ENCODE peak calls at places on chromosomes 1 and 21, in four cellular contexts. One of them, this sample, is unnamed.

GRCh38 chr1:171142081-171142450 is 43.0 kb upstream of the FMO2 start:
- DNase-seq in PC-3: no peak
- DNase-seq in body of pancreas: peak
- DNase-seq in AG09309: no peak
- DNase-seq in this sample: peak

GRCh38 chr1:44777547-44777946 is 2.2 kb downstream of the RPS8 start:
- DNase-seq in PC-3: no peak
- DNase-seq in AG09309: no peak
- DNase-seq in body of pancreas: no peak
- DNase-seq in this sample: no peak

GRCh38 chr1:44019398-44020044 is 11.7 kb downstream of the SLC6A9 start:
- DNase-seq in body of pancreas: no peak
- DNase-seq in PC-3: no peak
- DNase-seq in AG09309: no peak
- DNase-seq in this sample: no peak

GRCh38 chr1:172827301-172827700 is 168.4 kb downstream of the FASLG start:
- DNase-seq in AG09309: no peak
- DNase-seq in body of pancreas: no peak
- DNase-seq in PC-3: no peak
- DNase-seq in this sample: no peak

GRCh38 chr1:42319871-42320484 is 15.1 kb downstream of the FOXJ3 start:
- DNase-seq in AG09309: no peak
- DNase-seq in PC-3: no peak
- DNase-seq in body of pancreas: no peak
- DNase-seq in this sample: no peak

GRCh38 chr1:163290025-163290610 is 31.6 kb upstream of the NUF2 start:
- DNase-seq in PC-3: peak
- DNase-seq in body of pancreas: peak
- DNase-seq in AG09309: no peak
- DNase-seq in this sample: no peak

GRCh38 chr1:219265026-219265515 is 91.4 kb downstream of the LYPLAL1 start:
- DNase-seq in PC-3: no peak
- DNase-seq in AG09309: no peak
- DNase-seq in body of pancreas: no peak
- DNase-seq in this sample: no peak

GRCh38 chr1:92408825-92409224 is 77.9 kb downstream of the GFI1 start:
- DNase-seq in body of pancreas: no peak
- DNase-seq in AG09309: no peak
- DNase-seq in PC-3: peak
- DNase-seq in this sample: no peak

GRCh38 chr1:221884821-221885220 is 142.9 kb upstream of the DUSP10 start:
- DNase-seq in PC-3: peak
- DNase-seq in AG09309: no peak
- DNase-seq in body of pancreas: no peak
- DNase-seq in this sample: no peak

GRCh38 chr1:227197064-227197463 is 121.2 kb downstream of the CDC42BPA start:
- DNase-seq in AG09309: no peak
- DNase-seq in body of pancreas: no peak
- DNase-seq in PC-3: no peak
- DNase-seq in this sample: no peak

GRCh38 chr1:7281821-7282220 is 489.3 kb upstream of the VAMP3 start:
- DNase-seq in PC-3: no peak
- DNase-seq in AG09309: peak
- DNase-seq in body of pancreas: no peak
- DNase-seq in this sample: peak

GRCh38 chr21:31872072-31872451 is 758 bp upstream of the HUNK start:
- DNase-seq in PC-3: no peak
- DNase-seq in AG09309: no peak
- DNase-seq in body of pancreas: no peak
- DNase-seq in this sample: no peak

GRCh38 chr1:198671136-198671535 is 32.3 kb downstream of the PTPRC start:
- DNase-seq in body of pancreas: no peak
- DNase-seq in AG09309: no peak
- DNase-seq in PC-3: no peak
- DNase-seq in this sample: no peak

GRCh38 chr1:59903136-59903754 is 23.3 kb downstream of the CYP2J2 start:
- DNase-seq in PC-3: peak
- DNase-seq in AG09309: no peak
- DNase-seq in body of pancreas: peak
- DNase-seq in this sample: no peak

GRCh38 chr1:40562185-40562584 is 30.7 kb downstream of the ZNF684 start:
- DNase-seq in PC-3: no peak
- DNase-seq in AG09309: no peak
- DNase-seq in body of pancreas: no peak
- DNase-seq in this sample: no peak

GRCh38 chr1:238088891-238089290 is 198.2 kb upstream of the ZP4 start:
- DNase-seq in AG09309: no peak
- DNase-seq in PC-3: no peak
- DNase-seq in body of pancreas: no peak
- DNase-seq in this sample: no peak

GRCh38 chr1:27979151-27979858 is 19.5 kb downstream of the XKR8 start:
- DNase-seq in AG09309: peak
- DNase-seq in body of pancreas: peak
- DNase-seq in PC-3: peak
- DNase-seq in this sample: peak

GRCh38 chr1:159911668-159912067 is 11.7 kb upstream of the CFAP45 start:
- DNase-seq in PC-3: no peak
- DNase-seq in body of pancreas: no peak
- DNase-seq in AG09309: no peak
- DNase-seq in this sample: no peak

GRCh38 chr1:228416217-228416971 is at the start of gene TRIM17:
- DNase-seq in body of pancreas: peak
- DNase-seq in AG09309: no peak
- DNase-seq in PC-3: no peak
- DNase-seq in this sample: no peak

GRCh38 chr1:85078903-85079302 is 30.6 kb upstream of the MCOLN3 start:
- DNase-seq in body of pancreas: no peak
- DNase-seq in AG09309: peak
- DNase-seq in PC-3: peak
- DNase-seq in this sample: no peak

GRCh38 chr1:183989604-183990003 is 47.9 kb downstream of the COLGALT2 start:
- DNase-seq in body of pancreas: no peak
- DNase-seq in PC-3: no peak
- DNase-seq in AG09309: no peak
- DNase-seq in this sample: no peak

GRCh38 chr1:42422672-42423236 is 33.1 kb downstream of the ZMYND12 start:
- DNase-seq in AG09309: no peak
- DNase-seq in PC-3: no peak
- DNase-seq in body of pancreas: no peak
- DNase-seq in this sample: no peak

GRCh38 chr1:95257758-95258157 is 23.7 kb downstream of the RWDD3 start:
- DNase-seq in body of pancreas: no peak
- DNase-seq in PC-3: peak
- DNase-seq in AG09309: no peak
- DNase-seq in this sample: no peak

GRCh38 chr1:190511554-190511953 is 33.9 kb upstream of the BRINP3 start:
- DNase-seq in body of pancreas: no peak
- DNase-seq in PC-3: no peak
- DNase-seq in AG09309: no peak
- DNase-seq in this sample: no peak

GRCh38 chr21:42991992-42992740 is 17.8 kb downstream of the PKNOX1 start:
- DNase-seq in PC-3: peak
- DNase-seq in body of pancreas: peak
- DNase-seq in AG09309: no peak
- DNase-seq in this sample: peak

GRCh38 chr1:6280761-6281451 is 20.0 kb upstream of the GPR153 start:
- DNase-seq in PC-3: no peak
- DNase-seq in body of pancreas: no peak
- DNase-seq in AG09309: no peak
- DNase-seq in this sample: no peak

GRCh38 chr21:45747802-45748445 is 104.4 kb downstream of the PCBP3 start:
- DNase-seq in PC-3: peak
- DNase-seq in AG09309: peak
- DNase-seq in body of pancreas: no peak
- DNase-seq in this sample: peak

GRCh38 chr1:154793674-154794073 is 76.4 kb downstream of the KCNN3 start:
- DNase-seq in PC-3: no peak
- DNase-seq in body of pancreas: no peak
- DNase-seq in AG09309: no peak
- DNase-seq in this sample: no peak

GRCh38 chr1:101520302-101520701 is 283.5 kb downstream of the S1PR1 start:
- DNase-seq in PC-3: peak
- DNase-seq in body of pancreas: peak
- DNase-seq in AG09309: peak
- DNase-seq in this sample: no peak

GRCh38 chr1:40450491-40451237 is 388 bp downstream of the ZFP69B start:
- DNase-seq in AG09309: no peak
- DNase-seq in body of pancreas: peak
- DNase-seq in PC-3: peak
- DNase-seq in this sample: peak

GRCh38 chr1:231318015-231318355 is 19.7 kb downstream of the EXOC8 start:
- DNase-seq in PC-3: no peak
- DNase-seq in body of pancreas: no peak
- DNase-seq in AG09309: no peak
- DNase-seq in this sample: no peak

GRCh38 chr1:217344712-217345111 is 286.2 kb downstream of the GPATCH2 start:
- DNase-seq in AG09309: no peak
- DNase-seq in body of pancreas: no peak
- DNase-seq in PC-3: no peak
- DNase-seq in this sample: no peak

GRCh38 chr1:240803151-240803550 is 191.2 kb upstream of the GREM2 start:
- DNase-seq in body of pancreas: no peak
- DNase-seq in PC-3: peak
- DNase-seq in AG09309: peak
- DNase-seq in this sample: peak

GRCh38 chr1:57637155-57637554 is 213.3 kb upstream of the DAB1 start:
- DNase-seq in AG09309: no peak
- DNase-seq in PC-3: no peak
- DNase-seq in body of pancreas: no peak
- DNase-seq in this sample: no peak

GRCh38 chr1:42206164-42206563 is 41.6 kb upstream of the GUCA2A start:
- DNase-seq in AG09309: no peak
- DNase-seq in PC-3: peak
- DNase-seq in body of pancreas: no peak
- DNase-seq in this sample: no peak

DNA sequence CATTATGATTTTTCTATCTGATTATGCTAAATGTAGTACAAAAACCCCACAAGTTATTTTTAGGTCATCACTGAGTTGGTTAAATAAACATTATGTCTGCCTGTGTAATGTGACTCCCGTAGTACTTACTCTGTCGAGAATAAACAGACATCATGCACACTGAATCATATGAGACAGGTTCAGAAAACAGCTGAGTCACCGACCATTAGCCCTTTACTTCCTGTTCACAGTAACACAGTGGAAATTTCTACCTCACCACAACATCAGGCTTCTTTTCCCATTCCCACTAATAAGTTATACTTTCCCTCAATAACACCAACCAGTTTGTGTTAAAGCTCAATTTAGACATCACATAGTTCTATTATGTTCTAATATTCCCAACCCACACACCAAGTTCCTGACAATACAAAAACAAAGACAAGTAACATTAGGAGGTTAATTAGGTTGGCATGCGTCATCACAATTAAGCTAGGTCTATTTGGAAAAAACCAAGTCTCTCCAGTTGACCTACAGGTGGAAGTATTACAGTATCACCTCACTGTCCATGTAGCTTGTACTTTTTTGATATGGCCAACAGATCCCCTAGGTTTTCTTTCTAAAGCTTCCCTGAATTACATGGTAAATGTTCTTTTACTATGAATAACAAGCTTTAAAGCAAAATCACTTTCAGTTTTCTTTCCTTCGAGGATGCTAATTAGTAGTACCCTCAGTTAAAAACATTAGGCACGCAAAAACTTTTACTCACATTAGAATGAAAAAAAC is 154.2 kb downstream of the EIF4G3 start:
- DNase-seq in body of pancreas: peak
- DNase-seq in PC-3: peak
- DNase-seq in AG09309: peak
- DNase-seq in this sample: peak
- H3K4me3 ChIP-seq in body of pancreas: no peak
- H3K4me3 ChIP-seq in PC-3: peak
- H3K4me3 ChIP-seq in AG09309: no peak
- H3K4me3 ChIP-seq in this sample: no peak

GRCh38 chr1:151131832-151132675 is 14.4 kb downstream of the SEMA6C start:
- DNase-seq in AG09309: no peak
- DNase-seq in body of pancreas: no peak
- DNase-seq in PC-3: no peak
- DNase-seq in this sample: no peak
- H3K4me3 ChIP-seq in AG09309: peak
- H3K4me3 ChIP-seq in body of pancreas: no peak
- H3K4me3 ChIP-seq in PC-3: no peak
- H3K4me3 ChIP-seq in this sample: peak

DNA sequence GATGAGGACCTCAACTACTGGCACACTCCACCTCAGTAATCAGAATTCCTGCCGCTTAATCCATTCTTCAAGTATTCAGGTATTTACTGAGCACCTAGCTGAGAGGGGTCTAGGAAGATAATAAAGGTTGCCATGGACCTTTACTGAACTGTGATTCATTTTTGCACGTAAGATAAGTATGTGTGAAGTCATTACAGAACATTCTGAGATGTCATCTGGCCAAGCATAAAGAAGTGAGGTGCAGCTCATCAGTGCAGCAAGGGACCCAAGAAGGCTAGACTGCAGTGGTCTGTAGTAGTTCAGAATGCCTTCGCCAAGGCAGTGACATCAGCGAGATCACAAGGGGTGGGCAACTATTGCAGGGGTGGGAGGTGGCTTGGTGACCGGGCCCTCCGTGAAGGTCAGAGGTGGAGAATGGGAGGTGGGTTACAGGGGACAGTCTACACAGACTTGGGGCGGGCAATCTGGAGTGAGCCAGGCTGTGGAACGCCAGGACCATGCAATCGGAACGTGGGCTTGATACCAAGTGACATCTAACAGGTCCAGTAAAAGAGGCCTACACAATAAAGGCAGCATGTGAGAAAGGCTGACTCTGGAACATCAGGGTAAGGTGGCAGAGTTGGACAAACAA is 107.4 kb downstream of the SLC45A1 start:
- DNase-seq in PC-3: no peak
- DNase-seq in AG09309: no peak
- DNase-seq in body of pancreas: no peak
- DNase-seq in this sample: no peak
- H3K4me3 ChIP-seq in PC-3: no peak
- H3K4me3 ChIP-seq in AG09309: no peak
- H3K4me3 ChIP-seq in body of pancreas: no peak
- H3K4me3 ChIP-seq in this sample: no peak

DNA sequence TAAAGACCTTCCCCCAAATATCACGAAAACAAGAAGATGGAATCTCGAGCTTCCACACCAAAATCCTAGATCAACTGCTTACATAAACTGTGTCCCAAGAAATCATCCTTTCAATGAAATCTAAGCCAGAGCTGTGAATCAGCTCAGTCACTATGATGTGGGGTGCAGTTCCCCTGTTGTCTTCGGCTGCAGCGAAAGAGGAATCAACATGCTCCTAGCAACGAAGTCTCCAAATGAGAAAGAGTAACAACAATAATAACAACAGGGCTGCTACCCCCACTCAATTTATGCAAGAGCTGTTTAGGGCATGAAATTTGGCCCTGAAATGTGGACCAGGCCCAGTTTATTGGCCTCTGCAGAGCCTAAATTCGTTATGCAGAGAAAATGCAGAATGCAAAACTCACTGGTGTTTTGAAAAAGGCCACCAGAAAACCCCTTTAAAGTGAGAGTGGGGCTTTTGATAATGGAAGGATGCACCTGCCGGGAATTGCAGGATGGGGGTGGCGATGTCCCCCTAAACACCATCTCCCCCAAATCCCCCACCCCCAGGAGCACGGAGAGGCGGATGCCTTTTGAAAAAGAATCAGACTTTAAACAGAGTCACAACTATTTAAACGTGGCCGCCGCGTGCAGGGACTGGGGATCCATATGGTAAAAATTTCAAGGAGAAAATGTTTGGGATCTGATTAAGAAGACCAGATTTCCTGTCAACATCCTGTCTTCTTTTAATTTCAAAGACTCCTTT is 2.0 kb downstream of the RUNX3 start:
- DNase-seq in PC-3: no peak
- DNase-seq in body of pancreas: no peak
- DNase-seq in AG09309: no peak
- DNase-seq in this sample: no peak
- H3K4me3 ChIP-seq in PC-3: peak
- H3K4me3 ChIP-seq in body of pancreas: no peak
- H3K4me3 ChIP-seq in AG09309: peak
- H3K4me3 ChIP-seq in this sample: peak

This sample was measured in skeletal muscle cell.